ENCODE peak calls at places on chromosomes 4 and X, in four cellular contexts. T is H1, N is K562, W is HepG2. X is an unnamed sample.

GRCh38 chrX:43631841-43632240 is 24.3 kb upstream of the MAOA start:
- DNase-seq in T (no peak), N (no peak), W (no peak), X (no peak)

GRCh38 chrX:30153175-30153880 is 62.0 kb upstream of the MAGEB2 start:
- DNase-seq in T (no peak), N (no peak), W (no peak), X (no peak)

GRCh38 chrX:119155416-119156035 is 27.9 kb upstream of the KIAA1210 start:
- DNase-seq in T (no peak), N (no peak), W (no peak), X (peak)

GRCh38 chr4:91127891-91128290 is 1000.7 kb downstream of the CCSER1 start:
- DNase-seq in T (no peak), N (no peak), W (no peak), X (no peak)

GRCh38 chrX:19515615-19516105 is 352 bp upstream of the MAP3K15 start:
- DNase-seq in T (no peak), N (no peak), W (no peak), X (peak)

GRCh38 chr4:92253986-92254671 is 49.6 kb upstream of the GRID2 start:
- DNase-seq in T (peak), N (no peak), W (no peak), X (no peak)

GRCh38 chr4:16066586-16067128 is 17.2 kb downstream of the PROM1 start:
- DNase-seq in T (no peak), N (no peak), W (no peak), X (no peak)

GRCh38 chr4:165751882-165752281 is 121.2 kb upstream of the TLL1 start:
- DNase-seq in T (no peak), N (no peak), W (no peak), X (no peak)

GRCh38 chr4:26468283-26468949 is 21.9 kb downstream of the CCKAR start:
- DNase-seq in T (no peak), N (no peak), W (no peak), X (no peak)

GRCh38 chrX:13377537-13377936 is 57.7 kb upstream of the ATXN3L start:
- DNase-seq in T (no peak), N (no peak), W (no peak), X (no peak)

GRCh38 chrX:120244735-120245498 is 5.7 kb upstream of the ZBTB33 start:
- DNase-seq in T (no peak), N (peak), W (peak), X (peak)

GRCh38 chrX:46444011-46444410 is 101.2 kb downstream of the ZNF674 start:
- DNase-seq in T (no peak), N (no peak), W (peak), X (no peak)

GRCh38 chr4:142563682-142564291 is 282.3 kb downstream of the INPP4B start:
- DNase-seq in T (no peak), N (no peak), W (no peak), X (no peak)

GRCh38 chrX:85114776-85115175 is 111.1 kb downstream of the APOOL start:
- DNase-seq in T (no peak), N (no peak), W (no peak), X (no peak)

GRCh38 chrX:104250470-104250869 is 4.3 kb downstream of the ESX1 start:
- DNase-seq in T (no peak), N (no peak), W (no peak), X (no peak)

GRCh38 chr4:164251257-164251656 is 502.7 kb upstream of the SMIM31 start:
- DNase-seq in T (no peak), N (no peak), W (no peak), X (no peak)

GRCh38 chr4:4338201-4338600 is 48.1 kb downstream of the ZBTB49 start:
- DNase-seq in T (no peak), N (no peak), W (no peak), X (no peak)

GRCh38 chr4:142044271-142044670 is 407.9 kb downstream of the IL15 start:
- DNase-seq in T (no peak), N (no peak), W (no peak), X (no peak)

GRCh38 chr4:20395160-20395773 is 143.6 kb downstream of the SLIT2 start:
- DNase-seq in T (peak), N (peak), W (peak), X (peak)

GRCh38 chr4:85779165-85779564 is 304.2 kb downstream of the ARHGAP24 start:
- DNase-seq in T (no peak), N (no peak), W (no peak), X (no peak)

GRCh38 chrX:6683353-6683752 is 148.4 kb upstream of the VCX3A start:
- DNase-seq in T (no peak), N (no peak), W (no peak), X (no peak)

GRCh38 chrX:13411496-13412207 is 91.8 kb upstream of the ATXN3L start:
- DNase-seq in T (no peak), N (no peak), W (no peak), X (no peak)

GRCh38 chr4:71472946-71473345 is 134.1 kb downstream of the SLC4A4 start:
- DNase-seq in T (no peak), N (no peak), W (no peak), X (peak)
- TF ChIP-seq RNF2 in T (no peak), N (no peak), W (no peak), X (no peak)

DNA sequence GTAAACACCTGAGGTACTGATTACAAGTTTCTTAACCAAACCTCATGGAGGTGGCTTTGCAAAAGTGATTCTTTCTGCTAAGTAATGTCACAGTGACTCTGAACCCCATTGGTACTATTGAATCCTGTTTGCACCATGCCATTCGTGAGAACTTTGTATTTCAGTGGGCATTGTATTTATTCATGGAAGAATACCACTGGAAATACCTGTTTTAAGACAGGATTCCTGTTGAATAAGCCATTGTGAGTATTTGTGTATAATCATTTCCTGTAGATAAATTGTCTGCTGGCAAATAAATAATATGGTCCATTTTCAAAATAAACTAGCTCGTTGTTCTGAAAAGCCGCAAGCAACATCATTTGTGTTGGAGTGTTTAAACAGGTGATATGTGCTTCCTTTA is 136.4 kb upstream of the GUCY1A1 start:
- DNase-seq in T (no peak), N (no peak), W (no peak), X (no peak)
- TF ChIP-seq RNF2 in T (no peak), N (no peak), W (no peak), X (no peak)

GRCh38 chr4:2244947-2245786 is 3.2 kb upstream of the HAUS3 start:
- DNase-seq in T (no peak), N (no peak), W (peak), X (no peak)
- TF ChIP-seq RNF2 in T (no peak), N (no peak), W (no peak), X (no peak)

DNA sequence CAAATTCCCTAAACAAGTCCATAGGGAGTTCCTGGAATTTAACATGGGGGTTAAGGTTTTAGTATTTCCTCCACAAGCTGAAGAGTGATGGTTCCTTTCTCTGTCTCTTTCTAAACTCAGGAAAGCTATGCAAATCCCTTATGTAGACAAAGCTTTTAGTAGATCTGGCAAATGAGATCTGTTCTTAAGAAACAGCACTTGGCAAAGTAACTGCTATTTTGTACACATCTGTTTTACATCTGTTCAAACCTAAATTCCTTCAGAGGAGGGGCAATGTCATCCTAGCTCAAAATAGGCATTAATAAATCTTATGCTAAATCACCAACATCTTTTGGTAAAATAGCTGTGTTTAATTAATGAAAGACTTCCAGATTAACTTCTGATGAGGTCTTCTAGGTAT is 137.8 kb upstream of the TBC1D9 start:
- DNase-seq in T (no peak), N (no peak), W (no peak), X (no peak)
- TF ChIP-seq RNF2 in T (no peak), N (no peak), W (no peak), X (no peak)

GRCh38 chr4:55547918-55548317 is 1.2 kb upstream of the CLOCK start:
- DNase-seq in T (no peak), N (no peak), W (no peak), X (no peak)

GRCh38 chr4:55546633-55547460 is at the start of gene CLOCK:
- DNase-seq in T (no peak), N (peak), W (peak), X (peak)

GRCh38 chr4:55553442-55553841 is 6.7 kb upstream of the CLOCK start:
- DNase-seq in T (no peak), N (no peak), W (peak), X (no peak)

GRCh38 chr4:55547461-55547770 is 707 bp upstream of the CLOCK start:
- DNase-seq in T (no peak), N (no peak), W (no peak), X (no peak)

DNA sequence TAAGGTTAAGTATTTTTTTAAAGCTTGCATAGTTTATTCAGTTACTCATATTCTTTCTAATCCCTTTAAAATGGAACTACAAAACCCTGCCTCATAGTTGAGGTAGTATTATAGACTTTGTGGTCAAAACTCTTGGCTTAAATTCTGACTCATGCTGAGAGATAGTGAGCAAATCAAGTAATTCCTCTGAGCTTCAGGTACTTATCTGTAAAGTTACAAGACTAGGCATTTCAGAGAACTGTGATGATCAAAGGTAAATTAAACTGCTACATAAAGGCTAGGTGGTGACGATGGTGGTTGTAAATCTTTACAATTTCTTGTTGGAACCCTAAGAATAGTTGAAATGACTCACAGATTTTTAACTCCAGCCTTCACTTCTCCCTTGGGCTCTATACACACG is 3.2 kb upstream of the CLOCK start:
- DNase-seq in T (no peak), N (no peak), W (no peak), X (no peak)
- TF ChIP-seq RNF2 in T (no peak), N (no peak), W (no peak), X (no peak)

GRCh38 chr4:48331577-48332340 is 9.6 kb upstream of the SLAIN2 start:
- DNase-seq in T (no peak), N (no peak), W (no peak), X (no peak)

GRCh38 chr4:48333587-48333986 is 7.7 kb upstream of the SLAIN2 start:
- DNase-seq in T (no peak), N (no peak), W (no peak), X (no peak)

GRCh38 chr4:48332661-48333060 is 8.7 kb upstream of the SLAIN2 start:
- DNase-seq in T (no peak), N (no peak), W (no peak), X (no peak)

GRCh38 chr4:48329193-48329592 is 12.1 kb upstream of the SLAIN2 start:
- DNase-seq in T (no peak), N (no peak), W (peak), X (peak)

GRCh38 chr4:48329976-48330375 is 11.4 kb upstream of the SLAIN2 start:
- DNase-seq in T (no peak), N (no peak), W (no peak), X (no peak)
- TF ChIP-seq RNF2 in T (no peak), N (no peak), W (no peak), X (no peak)